ENCODE peak calls at places on chromosomes 7 and 10, in four cellular contexts. J is fibroblast of lung, X is IMR-90, U is neuronal stem cell. K is an unnamed sample. For H3K9me3, the result is how much of the 10 kb centered on the place peaks cover.

GRCh38 chr10:104711167-104711765 is 70.2 kb downstream of the SORCS3 start:
- DNase-seq in J (peak), X (no peak), U (no peak), K (no peak)

GRCh38 chr10:13890617-13891541 is 304.1 kb downstream of the PRPF18 start:
- DNase-seq in J (peak), X (peak), U (peak), K (peak)

GRCh38 chr7:73976761-73977625 is 51.0 kb upstream of the ELN start:
- DNase-seq in J (no peak), X (no peak), U (no peak), K (no peak)

GRCh38 chr10:132526676-132527075 is 10.9 kb upstream of the INPP5A start:
- DNase-seq in J (peak), X (peak), U (no peak), K (peak)

GRCh38 chr7:100155553-100156317 is 2.8 kb downstream of the TRAPPC14 start:
- DNase-seq in J (no peak), X (no peak), U (no peak), K (no peak)

GRCh38 chr10:96606216-96606615 is 19.4 kb upstream of the TM9SF3 start:
- DNase-seq in J (peak), X (peak), U (no peak), K (no peak)

GRCh38 chr10:101935431-101935830 is 91.8 kb upstream of the KCNIP2 start:
- DNase-seq in J (no peak), X (no peak), U (no peak), K (peak)

GRCh38 chr10:131186547-131187253 is 124.8 kb downstream of the TCERG1L start:
- DNase-seq in J (no peak), X (no peak), U (no peak), K (no peak)

GRCh38 chr7:30985756-30986155 is 22.0 kb downstream of the GHRHR start:
- DNase-seq in J (no peak), X (no peak), U (no peak), K (no peak)

GRCh38 chr10:78471326-78471722 is 437.7 kb downstream of the RPS24 start:
- DNase-seq in J (no peak), X (no peak), U (no peak), K (no peak)

GRCh38 chr10:119620771-119621384 is 24.1 kb upstream of the TIAL1 start:
- DNase-seq in J (no peak), X (no peak), U (no peak), K (no peak)

GRCh38 chr7:96177353-96177752 is 144.5 kb downstream of the SLC25A13 start:
- DNase-seq in J (no peak), X (no peak), U (no peak), K (no peak)

GRCh38 chr10:91120348-91120747 is 100.1 kb upstream of the PCGF5 start:
- DNase-seq in J (no peak), X (no peak), U (no peak), K (no peak)

GRCh38 chr10:28503114-28503513 is 29.8 kb upstream of the WAC start:
- DNase-seq in J (peak), X (no peak), U (no peak), K (no peak)

GRCh38 chr7:148973256-148973655 is 55.0 kb downstream of the PDIA4 start:
- DNase-seq in J (no peak), X (no peak), U (no peak), K (no peak)

GRCh38 chr10:124879136-124879535 is 62.8 kb upstream of the ZRANB1 start:
- DNase-seq in J (no peak), X (no peak), U (no peak), K (no peak)

GRCh38 chr10:111076191-111076681 is 593 bp upstream of the ADRA2A start:
- DNase-seq in J (peak), X (peak), U (peak), K (peak)

GRCh38 chr10:132329565-132330485 is 2.2 kb upstream of the LRRC27 start:
- DNase-seq in J (peak), X (peak), U (no peak), K (peak)

GRCh38 chr10:6607187-6607586 is 27.1 kb upstream of the PRKCQ start:
- DNase-seq in J (no peak), X (no peak), U (no peak), K (no peak)

GRCh38 chr7:38675500-38676106 is 44.4 kb upstream of the AMPH start:
- DNase-seq in J (no peak), X (no peak), U (no peak), K (no peak)

GRCh38 chr7:88789480-88790064 is 6.0 kb downstream of the TEX47 start:
- DNase-seq in J (peak), X (peak), U (no peak), K (peak)

GRCh38 chr7:71637578-71637977 is 505.6 kb downstream of the GALNT17 start:
- DNase-seq in J (peak), X (no peak), U (no peak), K (peak)

GRCh38 chr10:114257488-114257887 is 18.4 kb downstream of the VWA2 start:
- DNase-seq in J (no peak), X (no peak), U (no peak), K (no peak)

GRCh38 chr7:94389381-94389780 is 5.3 kb upstream of the COL1A2 start:
- DNase-seq in J (no peak), X (no peak), U (no peak), K (peak)

GRCh38 chr10:124143721-124144120 is 50.3 kb upstream of the CHST15 start:
- DNase-seq in J (no peak), X (no peak), U (no peak), K (no peak)

GRCh38 chr10:67923551-67923950 is 39.1 kb downstream of the SIRT1 start:
- DNase-seq in J (peak), X (no peak), U (no peak), K (peak)

DNA sequence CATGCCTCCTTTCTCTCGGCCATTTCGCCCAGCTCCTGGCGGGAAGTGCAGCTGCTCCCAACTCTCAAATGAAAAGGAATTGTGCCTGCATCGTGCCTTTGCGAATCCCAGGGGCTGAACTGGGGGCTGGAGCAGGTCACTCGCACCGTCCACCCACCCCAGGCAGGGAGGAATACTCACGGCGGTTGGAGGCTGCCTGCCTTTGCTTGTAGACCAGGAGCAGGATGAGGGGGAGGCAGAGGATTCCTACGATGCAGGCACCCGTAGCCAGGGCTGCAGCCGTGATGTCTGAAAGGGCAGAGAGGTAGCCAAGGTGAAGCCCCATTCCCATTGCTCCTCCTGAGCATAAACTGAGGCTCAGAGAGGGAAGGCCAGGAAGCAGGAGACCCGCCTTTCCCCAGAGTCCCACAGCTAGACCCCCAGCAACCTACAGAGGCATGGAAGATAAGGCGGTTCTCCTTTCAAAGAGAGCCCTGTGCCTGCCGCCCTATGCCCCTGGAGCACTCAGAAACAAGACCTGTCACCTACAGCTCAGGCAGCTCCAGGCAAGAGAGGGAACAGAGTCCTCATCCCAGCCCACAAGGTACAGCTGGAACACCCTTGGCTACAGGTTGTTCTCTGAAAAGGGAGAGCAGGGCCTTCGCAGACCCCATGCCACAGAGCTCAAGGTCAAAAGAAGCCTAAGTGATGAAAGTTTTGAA is 18.0 kb downstream of the VSIR start:
- DNase-seq in J (no peak), X (no peak), U (no peak), K (no peak)
- H3K9ac ChIP-seq in J (no peak), X (no peak), U (no peak), K (no peak)

GRCh38 chr7:5526190-5527037 is 102.8 kb upstream of the TNRC18 start:
- DNase-seq in J (no peak), X (peak), U (no peak), K (peak)
- H3K4me3 ChIP-seq in J (peak), X (peak), U (no peak), K (peak)

DNA sequence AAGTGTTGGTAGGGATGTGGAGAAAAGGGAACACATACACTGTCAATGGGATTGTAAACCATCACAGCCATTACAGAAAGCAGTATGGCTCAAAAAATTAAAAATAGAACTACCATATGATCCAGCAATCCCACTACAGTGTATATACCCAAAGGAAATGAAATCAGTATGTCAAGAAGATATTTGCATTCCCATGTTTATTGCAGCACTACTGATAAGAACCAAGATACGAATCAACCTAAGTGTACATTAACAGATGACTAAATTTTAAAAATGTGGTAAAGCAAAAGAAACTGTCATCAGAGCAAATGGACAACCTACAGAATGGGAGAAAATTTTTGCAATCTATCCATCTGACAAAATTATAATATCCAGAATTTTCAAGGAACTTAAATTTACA is 290.4 kb downstream of the IPMK start:
- DNase-seq in J (no peak), X (no peak), U (no peak), K (no peak)
- H3K9me3 ChIP-seq in J (under half), X (under half), U (under half), K (under half)

GRCh38 chr7:18564779-18565178 is 69.2 kb downstream of the HDAC9 start:
- DNase-seq in J (no peak), X (no peak), U (no peak), K (no peak)

GRCh38 chr7:18565337-18565736 is 69.8 kb downstream of the HDAC9 start:
- DNase-seq in J (no peak), X (no peak), U (no peak), K (no peak)

GRCh38 chr7:18570441-18570840 is 74.9 kb downstream of the HDAC9 start:
- DNase-seq in J (no peak), X (no peak), U (no peak), K (no peak)

GRCh38 chr7:18566829-18567228 is 71.3 kb downstream of the HDAC9 start:
- DNase-seq in J (no peak), X (no peak), U (no peak), K (no peak)

GRCh38 chr7:18566205-18566604 is 70.7 kb downstream of the HDAC9 start:
- DNase-seq in J (no peak), X (no peak), U (no peak), K (no peak)
- H3K9ac ChIP-seq in J (no peak), X (no peak), U (no peak), K (no peak)

GRCh38 chr7:142371586-142372377 is 113.9 kb upstream of the PRSS58 start:
- DNase-seq in J (peak), X (no peak), U (no peak), K (no peak)
- H3K4me3 ChIP-seq in J (no peak), X (no peak), U (peak), K (no peak)

GRCh38 chr7:157596026-157596425 is 259.2 kb downstream of the DNAJB6 start:
- DNase-seq in J (no peak), X (no peak), U (no peak), K (no peak)
- H3K9me3 ChIP-seq in J (under half), X (half or more), U (under half), K (under half)

GRCh38 chr7:128832880-128833147 is 2.6 kb downstream of the FLNC start:
- DNase-seq in J (no peak), X (no peak), U (no peak), K (no peak)
- H3K9ac ChIP-seq in J (peak), X (peak), U (peak), K (peak)